ENCODE peak calls at places on chromosomes 3 and 15, in seven cellular contexts. S, O, V, Z, E, M and L are unnamed samples.
A peak's percentile ranks its signal among the peaks of the same experiment; 100 is the strongest.

GRCh38 chr15:77596821-77597803 is 35.6 kb downstream of the LINGO1 start:
- DNase-seq in M (no peak), S (no peak), E (peak; percentile 61), V (no peak), Z (no peak), O (no peak), L (no peak)

GRCh38 chr3:106529738-106530137 is 660.9 kb upstream of the CBLB start:
- DNase-seq in M (no peak), S (no peak), O (no peak), E (no peak), V (no peak), Z (no peak), L (no peak)

GRCh38 chr3:172467170-172467824 is 19.0 kb upstream of the GHSR start:
- DNase-seq in S (no peak), M (no peak), E (no peak), O (no peak), Z (no peak), V (peak; percentile 66), L (no peak)

GRCh38 chr15:65759441-65759840 is 32.7 kb downstream of the DENND4A start:
- DNase-seq in O (no peak), Z (no peak), M (no peak), S (no peak), E (no peak), V (no peak), L (no peak)

GRCh38 chr3:15964605-15965061 is 166.9 kb upstream of the ANKRD28 start:
- DNase-seq in V (no peak), Z (no peak), O (no peak), M (no peak), S (no peak), E (peak; percentile 42), L (no peak)

GRCh38 chr3:4889896-4890295 is 89.3 kb upstream of the BHLHE40 start:
- DNase-seq in M (no peak), O (no peak), V (no peak), Z (no peak), E (no peak), S (no peak), L (no peak)

GRCh38 chr15:70856884-70857546 is 3.1 kb upstream of the LARP6 start:
- DNase-seq in V (peak; percentile 82), S (no peak), M (no peak), E (no peak), O (peak; percentile 40), Z (no peak), L (no peak)

GRCh38 chr3:48268381-48268935 is 27.6 kb downstream of the ZNF589 start:
- DNase-seq in Z (no peak), O (peak; percentile 61), S (peak; percentile 83), V (peak; percentile 57), M (no peak), E (no peak), L (no peak)

GRCh38 chr15:92681141-92681622 is 25.6 kb upstream of the FAM174B start:
- DNase-seq in Z (no peak), M (no peak), O (no peak), E (no peak), V (no peak), S (no peak), L (no peak)

GRCh38 chr15:65382146-65382491 is 4.3 kb upstream of the IGDCC3 start:
- DNase-seq in V (no peak), O (no peak), Z (no peak), E (no peak), S (no peak), M (no peak), L (no peak)

GRCh38 chr3:155232605-155233004 is 60.9 kb downstream of the STRIT1 start:
- DNase-seq in S (no peak), M (peak; percentile 25), Z (peak; percentile 14), E (no peak), O (no peak), V (peak; percentile 49), L (no peak)

GRCh38 chr3:182964179-182964578 is 16.2 kb downstream of the DCUN1D1 start:
- DNase-seq in Z (no peak), M (no peak), S (no peak), O (no peak), E (no peak), V (no peak), L (no peak)

GRCh38 chr3:187943677-187944390 is 198.6 kb upstream of the BCL6 start:
- DNase-seq in E (peak; percentile 20), V (peak; percentile 30), S (no peak), M (peak; percentile 50), Z (no peak), O (no peak), L (no peak)

GRCh38 chr3:150238995-150239612 is 169.0 kb upstream of the TSC22D2 start:
- DNase-seq in O (no peak), M (no peak), Z (no peak), V (no peak), E (peak; percentile 63), S (no peak), L (no peak)

GRCh38 chr3:110066201-110066600 is 728.9 kb upstream of the DPPA4 start:
- DNase-seq in Z (no peak), S (no peak), V (no peak), O (no peak), E (no peak), M (no peak), L (no peak)

GRCh38 chr3:55481067-55481917 is 5.8 kb downstream of the WNT5A start:
- DNase-seq in E (peak; percentile 63), V (no peak), M (no peak), S (no peak), Z (no peak), O (no peak), L (no peak)

GRCh38 chr3:191966556-191966955 is 505.6 kb downstream of the PYDC2 start:
- DNase-seq in M (no peak), V (no peak), E (no peak), Z (no peak), O (no peak), S (no peak), L (no peak)

GRCh38 chr3:16354291-16354690 is 89.3 kb downstream of the OXNAD1 start:
- DNase-seq in S (no peak), M (no peak), Z (no peak), V (no peak), E (no peak), O (no peak), L (no peak)

GRCh38 chr3:128021768-128022372 is 30.4 kb upstream of the SEC61A1 start:
- DNase-seq in S (no peak), O (no peak), V (no peak), M (no peak), Z (no peak), E (no peak), L (no peak)

GRCh38 chr3:152909180-152909883 is 74.4 kb downstream of the P2RY1 start:
- DNase-seq in M (no peak), V (no peak), O (no peak), Z (no peak), S (no peak), E (no peak), L (no peak)

GRCh38 chr3:195554458-195554857 is 11.3 kb upstream of the PPP1R2 start:
- DNase-seq in O (no peak), M (no peak), S (no peak), V (no peak), E (no peak), Z (no peak), L (no peak)

GRCh38 chr3:151301787-151302186 is 14.8 kb downstream of the GPR87 start:
- DNase-seq in S (no peak), E (no peak), M (no peak), O (no peak), V (no peak), Z (no peak), L (no peak)

GRCh38 chr3:127041264-127041820 is 58.4 kb downstream of the PLXNA1 start:
- DNase-seq in S (no peak), Z (no peak), M (no peak), E (no peak), V (no peak), O (no peak), L (no peak)

GRCh38 chr15:39914977-39915376 is 5.1 kb downstream of the GPR176 start:
- DNase-seq in O (no peak), Z (no peak), V (no peak), M (no peak), E (no peak), S (no peak), L (no peak)

GRCh38 chr3:71109241-71109976 is 474.1 kb downstream of the FOXP1 start:
- DNase-seq in V (peak; percentile 34), O (no peak), S (no peak), E (no peak), Z (no peak), M (no peak), L (no peak)

GRCh38 chr15:67505675-67506572 is 15.0 kb upstream of the C15orf61 start:
- DNase-seq in O (no peak), M (peak; percentile 27), E (no peak), V (no peak), S (no peak), Z (peak; percentile 18), L (peak; percentile 5)

GRCh38 chr3:31704651-31705179 is 172.0 kb downstream of the STT3B start:
- DNase-seq in Z (no peak), S (no peak), M (no peak), E (no peak), O (peak; percentile 8), V (peak; percentile 42), L (no peak)

GRCh38 chr3:190375250-190375649 is 12.7 kb upstream of the CLDN16 start:
- DNase-seq in Z (no peak), E (no peak), V (no peak), S (no peak), O (no peak), M (no peak), L (no peak)